ENCODE peak calls at places on chromosomes 13 and 19, in nine cellular contexts. One of them, this sample, is unnamed.

GRCh38 chr13:52162279-52163101 is 3.1 kb upstream of the NEK3 start:
- DNase-seq in NCI-H1436: no peak
- DNase-seq in IMR-90: peak; percentile 70
- DNase-seq in kidney epithelial cell: no peak
- DNase-seq in cardiac muscle cell: no peak
- DNase-seq in Caki2: peak; percentile 78
- DNase-seq in tibial artery: no peak
- DNase-seq in HT1080: peak; percentile 95
- DNase-seq in Kasumi-1: no peak
- DNase-seq in this sample: no peak

GRCh38 chr13:112777637-112778406 is 88.0 kb downstream of the ATP11A start:
- DNase-seq in HT1080: no peak
- DNase-seq in kidney epithelial cell: no peak
- DNase-seq in NCI-H1436: no peak
- DNase-seq in Caki2: no peak
- DNase-seq in IMR-90: no peak
- DNase-seq in Kasumi-1: no peak
- DNase-seq in cardiac muscle cell: no peak
- DNase-seq in tibial artery: no peak
- DNase-seq in this sample: peak; percentile 33

GRCh38 chr19:49637865-49638350 is 2.0 kb downstream of the RRAS start:
- DNase-seq in Kasumi-1: peak; percentile 26
- DNase-seq in cardiac muscle cell: peak; percentile 23
- DNase-seq in tibial artery: peak; percentile 94
- DNase-seq in IMR-90: peak; percentile 62
- DNase-seq in Caki2: peak; percentile 79
- DNase-seq in kidney epithelial cell: no peak
- DNase-seq in HT1080: peak; percentile 83
- DNase-seq in NCI-H1436: peak; percentile 22
- DNase-seq in this sample: peak; percentile 78

GRCh38 chr13:110168999-110169933 is 137.7 kb downstream of the COL4A1 start:
- DNase-seq in Kasumi-1: no peak
- DNase-seq in IMR-90: no peak
- DNase-seq in Caki2: no peak
- DNase-seq in tibial artery: no peak
- DNase-seq in HT1080: no peak
- DNase-seq in kidney epithelial cell: no peak
- DNase-seq in NCI-H1436: no peak
- DNase-seq in cardiac muscle cell: no peak
- DNase-seq in this sample: no peak

GRCh38 chr19:34217952-34218817 is 36.2 kb upstream of the GARRE1 start:
- DNase-seq in Kasumi-1: no peak
- DNase-seq in tibial artery: no peak
- DNase-seq in HT1080: peak; percentile 95
- DNase-seq in Caki2: peak; percentile 91
- DNase-seq in cardiac muscle cell: no peak
- DNase-seq in kidney epithelial cell: peak; percentile 81
- DNase-seq in IMR-90: peak; percentile 98
- DNase-seq in NCI-H1436: peak; percentile 50
- DNase-seq in this sample: no peak

GRCh38 chr19:3346677-3347353 is 19.6 kb upstream of the NFIC start:
- DNase-seq in cardiac muscle cell: no peak
- DNase-seq in IMR-90: no peak
- DNase-seq in Caki2: no peak
- DNase-seq in tibial artery: peak; percentile 78
- DNase-seq in kidney epithelial cell: no peak
- DNase-seq in HT1080: peak; percentile 61
- DNase-seq in Kasumi-1: no peak
- DNase-seq in NCI-H1436: no peak
- DNase-seq in this sample: no peak

GRCh38 chr19:55494172-55494761 is 6.0 kb downstream of the SSC5D start:
- DNase-seq in tibial artery: peak; percentile 50
- DNase-seq in IMR-90: peak; percentile 75
- DNase-seq in Kasumi-1: no peak
- DNase-seq in Caki2: no peak
- DNase-seq in NCI-H1436: no peak
- DNase-seq in cardiac muscle cell: no peak
- DNase-seq in kidney epithelial cell: no peak
- DNase-seq in HT1080: no peak
- DNase-seq in this sample: no peak

GRCh38 chr13:109785892-109786450 is 412 bp downstream of the IRS2 start:
- DNase-seq in tibial artery: no peak
- DNase-seq in IMR-90: no peak
- DNase-seq in cardiac muscle cell: no peak
- DNase-seq in Caki2: no peak
- DNase-seq in kidney epithelial cell: no peak
- DNase-seq in NCI-H1436: no peak
- DNase-seq in HT1080: no peak
- DNase-seq in Kasumi-1: no peak
- DNase-seq in this sample: no peak

GRCh38 chr19:40394816-40395210 is 4.8 kb upstream of the HIPK4 start:
- DNase-seq in kidney epithelial cell: no peak
- DNase-seq in HT1080: no peak
- DNase-seq in cardiac muscle cell: no peak
- DNase-seq in tibial artery: no peak
- DNase-seq in NCI-H1436: no peak
- DNase-seq in Caki2: peak; percentile 35
- DNase-seq in Kasumi-1: no peak
- DNase-seq in IMR-90: no peak
- DNase-seq in this sample: no peak

GRCh38 chr19:35560271-35560670 is 3.2 kb downstream of the ATP4A start:
- DNase-seq in Caki2: no peak
- DNase-seq in HT1080: no peak
- DNase-seq in Kasumi-1: no peak
- DNase-seq in IMR-90: no peak
- DNase-seq in kidney epithelial cell: no peak
- DNase-seq in NCI-H1436: no peak
- DNase-seq in cardiac muscle cell: no peak
- DNase-seq in tibial artery: no peak
- DNase-seq in this sample: no peak

GRCh38 chr13:68190826-68191225 is 960.7 kb upstream of the PCDH9 start:
- DNase-seq in kidney epithelial cell: peak; percentile 63
- DNase-seq in tibial artery: no peak
- DNase-seq in Caki2: peak; percentile 61
- DNase-seq in HT1080: peak; percentile 87
- DNase-seq in cardiac muscle cell: no peak
- DNase-seq in IMR-90: no peak
- DNase-seq in Kasumi-1: no peak
- DNase-seq in NCI-H1436: no peak
- DNase-seq in this sample: no peak

GRCh38 chr13:86085890-86086289 is 286.7 kb upstream of the SLITRK6 start:
- DNase-seq in NCI-H1436: peak; percentile 1
- DNase-seq in kidney epithelial cell: no peak
- DNase-seq in HT1080: no peak
- DNase-seq in tibial artery: no peak
- DNase-seq in Kasumi-1: peak; percentile 23
- DNase-seq in Caki2: no peak
- DNase-seq in IMR-90: no peak
- DNase-seq in cardiac muscle cell: no peak
- DNase-seq in this sample: no peak

GRCh38 chr19:17871878-17872250 is at the start of gene SLC5A5:
- DNase-seq in Caki2: no peak
- DNase-seq in IMR-90: no peak
- DNase-seq in tibial artery: no peak
- DNase-seq in cardiac muscle cell: no peak
- DNase-seq in HT1080: no peak
- DNase-seq in NCI-H1436: no peak
- DNase-seq in Kasumi-1: peak; percentile 65
- DNase-seq in kidney epithelial cell: no peak
- DNase-seq in this sample: no peak

GRCh38 chr13:80297094-80297493 is 43.8 kb downstream of the SPRY2 start:
- DNase-seq in cardiac muscle cell: no peak
- DNase-seq in tibial artery: no peak
- DNase-seq in kidney epithelial cell: no peak
- DNase-seq in Kasumi-1: no peak
- DNase-seq in HT1080: no peak
- DNase-seq in NCI-H1436: no peak
- DNase-seq in Caki2: no peak
- DNase-seq in IMR-90: no peak
- DNase-seq in this sample: no peak

GRCh38 chr19:811511-812048 is 10.2 kb downstream of the PLPPR3 start:
- DNase-seq in IMR-90: no peak
- DNase-seq in HT1080: no peak
- DNase-seq in kidney epithelial cell: no peak
- DNase-seq in tibial artery: no peak
- DNase-seq in NCI-H1436: no peak
- DNase-seq in Caki2: no peak
- DNase-seq in cardiac muscle cell: no peak
- DNase-seq in Kasumi-1: peak; percentile 56
- DNase-seq in this sample: no peak

GRCh38 chr13:111530137-111530536 is 209.7 kb downstream of the TEX29 start:
- DNase-seq in HT1080: no peak
- DNase-seq in Caki2: no peak
- DNase-seq in Kasumi-1: no peak
- DNase-seq in tibial artery: no peak
- DNase-seq in IMR-90: no peak
- DNase-seq in NCI-H1436: no peak
- DNase-seq in kidney epithelial cell: no peak
- DNase-seq in cardiac muscle cell: no peak
- DNase-seq in this sample: no peak

GRCh38 chr13:68929055-68929454 is 1178.6 kb upstream of the ATXN8OS start:
- DNase-seq in NCI-H1436: no peak
- DNase-seq in tibial artery: no peak
- DNase-seq in kidney epithelial cell: no peak
- DNase-seq in IMR-90: no peak
- DNase-seq in cardiac muscle cell: no peak
- DNase-seq in Caki2: no peak
- DNase-seq in Kasumi-1: no peak
- DNase-seq in HT1080: no peak
- DNase-seq in this sample: no peak

GRCh38 chr19:30167976-30168635 is 204.1 kb upstream of the ZNF536 start:
- DNase-seq in NCI-H1436: no peak
- DNase-seq in cardiac muscle cell: no peak
- DNase-seq in HT1080: no peak
- DNase-seq in IMR-90: no peak
- DNase-seq in tibial artery: no peak
- DNase-seq in kidney epithelial cell: no peak
- DNase-seq in Kasumi-1: no peak
- DNase-seq in Caki2: no peak
- DNase-seq in this sample: no peak

GRCh38 chr19:53944416-53944815 is 18.3 kb upstream of the CACNG8 start:
- DNase-seq in Caki2: no peak
- DNase-seq in Kasumi-1: no peak
- DNase-seq in NCI-H1436: no peak
- DNase-seq in HT1080: no peak
- DNase-seq in tibial artery: no peak
- DNase-seq in cardiac muscle cell: no peak
- DNase-seq in kidney epithelial cell: no peak
- DNase-seq in IMR-90: no peak
- DNase-seq in this sample: no peak

GRCh38 chr19:46759817-46760333 is 13.6 kb upstream of the STRN4 start:
- DNase-seq in tibial artery: peak; percentile 54
- DNase-seq in Kasumi-1: no peak
- DNase-seq in cardiac muscle cell: no peak
- DNase-seq in HT1080: no peak
- DNase-seq in kidney epithelial cell: no peak
- DNase-seq in NCI-H1436: no peak
- DNase-seq in IMR-90: peak; percentile 97
- DNase-seq in Caki2: peak; percentile 47
- DNase-seq in this sample: peak; percentile 73

GRCh38 chr13:52846567-52847321 is 1.7 kb downstream of the PCDH8 start:
- DNase-seq in tibial artery: peak; percentile 24
- DNase-seq in IMR-90: peak; percentile 2
- DNase-seq in kidney epithelial cell: no peak
- DNase-seq in cardiac muscle cell: peak; percentile 90
- DNase-seq in Caki2: no peak
- DNase-seq in NCI-H1436: no peak
- DNase-seq in Kasumi-1: no peak
- DNase-seq in HT1080: no peak
- DNase-seq in this sample: no peak

GRCh38 chr13:34657716-34658115 is 284.4 kb upstream of the NBEA start:
- DNase-seq in HT1080: peak; percentile 77
- DNase-seq in Caki2: peak; percentile 40
- DNase-seq in NCI-H1436: no peak
- DNase-seq in tibial artery: no peak
- DNase-seq in IMR-90: peak; percentile 24
- DNase-seq in cardiac muscle cell: no peak
- DNase-seq in Kasumi-1: no peak
- DNase-seq in kidney epithelial cell: peak; percentile 77
- DNase-seq in this sample: no peak

GRCh38 chr19:50258918-50259372 is 55.5 kb downstream of the MYH14 start:
- DNase-seq in kidney epithelial cell: no peak
- DNase-seq in tibial artery: no peak
- DNase-seq in HT1080: no peak
- DNase-seq in Caki2: no peak
- DNase-seq in Kasumi-1: no peak
- DNase-seq in cardiac muscle cell: no peak
- DNase-seq in IMR-90: no peak
- DNase-seq in NCI-H1436: no peak
- DNase-seq in this sample: no peak

GRCh38 chr13:34246511-34246910 is 428.6 kb downstream of the RFC3 start:
- DNase-seq in tibial artery: no peak
- DNase-seq in NCI-H1436: no peak
- DNase-seq in Kasumi-1: no peak
- DNase-seq in cardiac muscle cell: no peak
- DNase-seq in IMR-90: no peak
- DNase-seq in Caki2: no peak
- DNase-seq in kidney epithelial cell: no peak
- DNase-seq in HT1080: peak; percentile 61
- DNase-seq in this sample: no peak

GRCh38 chr19:11479470-11480080 is 1.3 kb downstream of the ELAVL3 start:
- DNase-seq in cardiac muscle cell: peak; percentile 70
- DNase-seq in IMR-90: no peak
- DNase-seq in Kasumi-1: no peak
- DNase-seq in NCI-H1436: peak; percentile 63
- DNase-seq in Caki2: no peak
- DNase-seq in HT1080: no peak
- DNase-seq in kidney epithelial cell: no peak
- DNase-seq in tibial artery: no peak
- DNase-seq in this sample: no peak

GRCh38 chr13:41061075-41061913 is at the start of gene WBP4:
- DNase-seq in Caki2: peak; percentile 96
- DNase-seq in cardiac muscle cell: peak; percentile 97
- DNase-seq in HT1080: peak; percentile 92
- DNase-seq in IMR-90: peak; percentile 95
- DNase-seq in tibial artery: peak; percentile 96
- DNase-seq in NCI-H1436: peak; percentile 71
- DNase-seq in Kasumi-1: peak; percentile 95
- DNase-seq in kidney epithelial cell: no peak
- DNase-seq in this sample: peak; percentile 96

GRCh38 chr13:112783946-112784500 is 94.2 kb downstream of the ATP11A start:
- DNase-seq in cardiac muscle cell: no peak
- DNase-seq in NCI-H1436: no peak
- DNase-seq in kidney epithelial cell: no peak
- DNase-seq in IMR-90: no peak
- DNase-seq in HT1080: no peak
- DNase-seq in tibial artery: no peak
- DNase-seq in Kasumi-1: no peak
- DNase-seq in Caki2: no peak
- DNase-seq in this sample: peak; percentile 19

GRCh38 chr19:51186323-51186722 is 38.6 kb upstream of the CD33 start:
- DNase-seq in HT1080: no peak
- DNase-seq in NCI-H1436: no peak
- DNase-seq in tibial artery: no peak
- DNase-seq in Caki2: no peak
- DNase-seq in Kasumi-1: no peak
- DNase-seq in IMR-90: no peak
- DNase-seq in cardiac muscle cell: no peak
- DNase-seq in kidney epithelial cell: no peak
- DNase-seq in this sample: no peak

GRCh38 chr13:99347911-99348451 is 40.8 kb upstream of the GPR183 start:
- DNase-seq in Caki2: no peak
- DNase-seq in HT1080: no peak
- DNase-seq in kidney epithelial cell: no peak
- DNase-seq in Kasumi-1: no peak
- DNase-seq in tibial artery: no peak
- DNase-seq in IMR-90: no peak
- DNase-seq in cardiac muscle cell: no peak
- DNase-seq in NCI-H1436: no peak
- DNase-seq in this sample: no peak

GRCh38 chr13:44004881-44005280 is 125.2 kb downstream of the LACC1 start:
- DNase-seq in kidney epithelial cell: peak; percentile 54
- DNase-seq in HT1080: peak; percentile 87
- DNase-seq in Caki2: no peak
- DNase-seq in cardiac muscle cell: no peak
- DNase-seq in Kasumi-1: peak; percentile 19
- DNase-seq in tibial artery: no peak
- DNase-seq in NCI-H1436: no peak
- DNase-seq in IMR-90: peak; percentile 80
- DNase-seq in this sample: no peak

GRCh38 chr19:13937479-13938360 is 497 bp downstream of the PODNL1 start:
- DNase-seq in kidney epithelial cell: no peak
- DNase-seq in tibial artery: no peak
- DNase-seq in IMR-90: no peak
- DNase-seq in Kasumi-1: no peak
- DNase-seq in HT1080: no peak
- DNase-seq in Caki2: no peak
- DNase-seq in cardiac muscle cell: no peak
- DNase-seq in NCI-H1436: no peak
- DNase-seq in this sample: no peak